ENCODE peak calls at places on chromosomes 7 and 10, in ten cellular contexts. C is upper lobe of right lung, L is spleen, R is esophagus squamous epithelium, N is AG04450, K is brain microvascular endothelial cell, X is nephron progenitor cell, U is endothelial cell, I is AG09309, G is ovary. W is an unnamed sample.

GRCh38 chr7:139861794-139862193 is 32.7 kb downstream of the TBXAS1 start:
- DNase-seq in X (no peak), R (no peak), L (no peak), G (no peak), I (no peak), C (no peak), U (no peak), K (no peak), N (no peak), W (no peak)

GRCh38 chr7:2997014-2997413 is 46.7 kb downstream of the CARD11 start:
- DNase-seq in R (no peak), C (no peak), K (no peak), N (no peak), L (no peak), G (no peak), X (no peak), I (no peak), U (no peak), W (no peak)

GRCh38 chr10:90872648-90873020 is 860 bp downstream of the RPP30 start:
- DNase-seq in K (no peak), L (no peak), I (no peak), G (no peak), N (no peak), X (no peak), R (no peak), U (no peak), C (no peak), W (no peak)

GRCh38 chr10:34753014-34753757 is 61.9 kb downstream of the PARD3 start:
- DNase-seq in C (no peak), L (no peak), U (no peak), R (no peak), N (no peak), K (no peak), X (no peak), I (no peak), G (no peak), W (no peak)

GRCh38 chr7:20328027-20328426 is 2.7 kb upstream of the ITGB8 start:
- DNase-seq in K (no peak), X (no peak), G (no peak), N (no peak), U (no peak), I (no peak), C (no peak), R (no peak), L (no peak), W (no peak)

GRCh38 chr7:120272261-120272895 is 597 bp upstream of the KCND2 start:
- DNase-seq in N (peak), G (peak), U (no peak), R (no peak), X (peak), K (peak), L (no peak), C (no peak), I (no peak), W (peak)

GRCh38 chr10:88791924-88792323 is 10.6 kb upstream of the LIPM start:
- DNase-seq in R (no peak), X (peak), L (no peak), U (peak), I (no peak), C (no peak), N (no peak), K (peak), G (no peak), W (peak)

GRCh38 chr10:9603972-9604371 is 1413.7 kb upstream of the CELF2 start:
- DNase-seq in K (no peak), G (no peak), U (no peak), X (no peak), I (no peak), L (no peak), C (no peak), R (no peak), N (no peak), W (no peak)

GRCh38 chr7:2182461-2182860 is 50.3 kb downstream of the MAD1L1 start:
- DNase-seq in K (no peak), U (no peak), R (no peak), G (no peak), I (no peak), N (no peak), X (no peak), L (no peak), C (no peak), W (no peak)

GRCh38 chr10:93097386-93097785 is 23.7 kb downstream of the CYP26A1 start:
- DNase-seq in K (no peak), U (no peak), L (no peak), N (no peak), X (no peak), I (no peak), C (no peak), G (no peak), R (no peak), W (no peak)

GRCh38 chr10:132518572-132519381 is 18.8 kb upstream of the INPP5A start:
- DNase-seq in L (peak), U (peak), X (peak), R (no peak), I (no peak), C (peak), K (no peak), N (no peak), G (peak), W (no peak)

GRCh38 chr7:82078807-82079206 is 309.0 kb upstream of the HGF start:
- DNase-seq in C (no peak), G (no peak), X (no peak), L (no peak), K (no peak), R (no peak), U (no peak), I (no peak), N (no peak), W (no peak)

GRCh38 chr10:131703527-131703926 is 197.3 kb upstream of the PPP2R2D start:
- DNase-seq in X (no peak), G (no peak), K (no peak), N (no peak), C (peak), L (peak), U (no peak), R (no peak), I (no peak), W (no peak)

GRCh38 chr7:17523813-17524741 is 225.6 kb downstream of the AHR start:
- DNase-seq in G (peak), N (no peak), X (no peak), K (peak), C (peak), L (no peak), I (peak), U (no peak), R (no peak), W (no peak)

GRCh38 chr7:36165059-36165458 is 12.0 kb downstream of the EEPD1 start:
- DNase-seq in R (no peak), L (no peak), C (no peak), K (peak), U (no peak), G (no peak), I (peak), N (peak), X (no peak), W (no peak)

GRCh38 chr7:116120839-116121238 is 89.5 kb upstream of the TES start:
- DNase-seq in L (no peak), I (no peak), U (no peak), G (no peak), K (no peak), R (no peak), C (no peak), X (no peak), N (no peak), W (no peak)

GRCh38 chr7:311131-311680 is 21.2 kb downstream of the FOXL3 start:
- DNase-seq in U (no peak), G (no peak), X (no peak), R (no peak), L (peak), I (no peak), N (no peak), C (no peak), K (no peak), W (no peak)

GRCh38 chr7:143181349-143181748 is 1.9 kb upstream of the TAS2R39 start:
- DNase-seq in G (no peak), L (no peak), C (no peak), K (no peak), I (no peak), N (no peak), X (no peak), U (no peak), R (no peak), W (no peak)

GRCh38 chr10:47283101-47283630 is 16.8 kb upstream of the GDF10 start:
- DNase-seq in X (no peak), R (no peak), C (no peak), L (no peak), N (no peak), G (no peak), I (no peak), K (no peak), U (no peak), W (no peak)

GRCh38 chr10:33211123-33211878 is 123.2 kb downstream of the NRP1 start:
- DNase-seq in X (no peak), U (no peak), C (no peak), I (peak), G (peak), K (peak), N (peak), L (no peak), R (no peak), W (no peak)

GRCh38 chr7:158494643-158495042 is 93.0 kb downstream of the PTPRN2 start:
- DNase-seq in R (no peak), U (no peak), L (no peak), X (no peak), I (no peak), G (no peak), K (no peak), C (no peak), N (no peak), W (no peak)

GRCh38 chr10:2246747-2247146 is 509.4 kb upstream of the ADARB2 start:
- DNase-seq in G (no peak), C (no peak), X (no peak), L (no peak), I (no peak), U (no peak), N (no peak), R (no peak), K (no peak), W (no peak)

GRCh38 chr10:89151857-89152256 is 55.3 kb downstream of the CH25H start:
- DNase-seq in X (no peak), L (no peak), N (peak), R (no peak), C (no peak), I (peak), U (no peak), G (no peak), K (no peak), W (no peak)

GRCh38 chr7:139588632-139589031 is 65.1 kb downstream of the CLEC2L start:
- DNase-seq in X (peak), N (peak), G (peak), I (no peak), C (no peak), K (peak), L (peak), U (no peak), R (no peak), W (no peak)

GRCh38 chr7:86846494-86847190 is 202.9 kb downstream of the GRM3 start:
- DNase-seq in R (no peak), G (no peak), C (no peak), U (no peak), L (no peak), N (no peak), K (no peak), X (no peak), I (no peak), W (no peak)

GRCh38 chr10:78267070-78267469 is 233.4 kb downstream of the RPS24 start:
- DNase-seq in L (no peak), G (no peak), K (no peak), C (no peak), I (no peak), X (no peak), U (no peak), N (no peak), R (no peak), W (no peak)

GRCh38 chr7:93551063-93551895 is 23.2 kb downstream of the CALCR start:
- DNase-seq in K (peak), C (no peak), U (peak), X (no peak), R (no peak), G (no peak), N (peak), I (peak), L (no peak), W (no peak)

GRCh38 chr7:55939514-55940123 is 12.1 kb upstream of the MRPS17 start:
- DNase-seq in N (no peak), R (no peak), X (no peak), L (no peak), K (no peak), U (no peak), G (no peak), C (no peak), I (no peak), W (no peak)

GRCh38 chr10:132844069-132844809 is 58.3 kb upstream of the NKX6-2 start:
- DNase-seq in G (no peak), U (no peak), N (no peak), L (peak), X (no peak), R (no peak), C (peak), I (no peak), K (no peak), W (no peak)

GRCh38 chr7:110084177-110084807 is 1006.6 kb upstream of the LRRN3 start:
- DNase-seq in R (no peak), I (no peak), G (no peak), C (no peak), U (no peak), K (no peak), L (no peak), N (no peak), X (no peak), W (no peak)

GRCh38 chr7:110095372-110096052 is 995.4 kb upstream of the LRRN3 start:
- DNase-seq in R (no peak), K (no peak), C (no peak), I (no peak), G (no peak), U (no peak), N (no peak), X (no peak), L (no peak), W (no peak)

GRCh38 chr7:110090113-110090820 is 1000.7 kb upstream of the LRRN3 start:
- DNase-seq in I (no peak), L (peak), N (no peak), C (no peak), X (no peak), R (no peak), K (peak), G (no peak), U (peak), W (peak)
- TF ChIP-seq CTCF in I (no peak), L (no peak), N (peak), C (peak), X (peak), R (no peak), K (peak), G (no peak), U (no peak), W (no peak)

GRCh38 chr7:4973728-4974198 is 14.8 kb upstream of the MMD2 start:
- DNase-seq in R (peak), I (peak), N (peak), X (peak), G (peak), U (peak), C (peak), K (peak), L (peak), W (peak)
- TF ChIP-seq CTCF in R (peak), I (peak), N (peak), X (peak), G (peak), U (peak), C (peak), K (peak), L (peak), W (peak)

DNA sequence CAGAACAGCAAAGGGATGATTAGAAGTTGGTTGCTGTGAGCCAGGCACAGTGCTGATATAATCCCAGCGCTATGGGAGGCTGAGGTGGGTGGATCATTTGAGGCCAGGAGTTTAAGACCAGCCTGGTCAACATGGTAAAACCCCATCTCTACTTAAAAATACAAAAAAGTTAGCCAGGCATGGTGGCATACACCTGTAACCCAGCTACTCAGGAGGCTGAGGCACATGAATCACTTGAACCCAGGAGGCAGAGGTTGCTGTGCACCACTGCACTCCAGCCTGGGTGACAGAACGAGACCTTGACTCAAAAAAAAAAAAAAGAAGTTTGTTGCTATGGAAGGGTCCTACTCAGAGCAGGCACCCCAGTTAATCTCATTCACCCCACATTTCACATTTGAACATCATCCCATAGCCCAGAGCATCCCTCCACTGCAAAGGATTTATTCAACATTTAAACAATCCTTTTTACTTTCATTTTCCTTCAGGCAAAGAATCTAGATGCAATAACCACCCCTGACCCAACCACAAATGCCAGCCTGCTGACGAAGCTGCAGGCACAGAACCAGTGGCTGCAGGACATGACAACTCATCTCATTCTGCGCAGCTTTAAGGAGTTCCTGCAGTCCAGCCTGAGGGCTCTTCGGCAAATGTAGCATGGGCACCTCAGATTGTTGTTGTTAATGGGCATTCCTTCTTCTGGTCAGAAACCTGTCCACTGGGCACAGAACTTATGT is 4.1 kb downstream of the IL6 start:
- DNase-seq in U (no peak), X (no peak), G (no peak), K (peak), C (no peak), L (no peak), R (no peak), N (no peak), I (peak), W (no peak)
- TF ChIP-seq CTCF in U (no peak), X (no peak), G (no peak), K (no peak), C (no peak), L (no peak), R (no peak), N (no peak), I (no peak), W (no peak)

GRCh38 chr10:6514844-6515780 is 65.0 kb downstream of the PRKCQ start:
- DNase-seq in G (no peak), X (no peak), U (no peak), L (no peak), N (no peak), I (no peak), K (no peak), C (no peak), R (no peak), W (no peak)

GRCh38 chr10:6518791-6519430 is 61.2 kb downstream of the PRKCQ start:
- DNase-seq in I (no peak), R (no peak), U (no peak), X (no peak), G (no peak), L (no peak), N (no peak), K (no peak), C (no peak), W (peak)

GRCh38 chr10:6514180-6514579 is 65.9 kb downstream of the PRKCQ start:
- DNase-seq in U (no peak), G (no peak), L (no peak), R (no peak), X (no peak), N (no peak), I (no peak), C (no peak), K (no peak), W (no peak)

GRCh38 chr10:6516877-6517276 is 63.2 kb downstream of the PRKCQ start:
- DNase-seq in U (no peak), L (no peak), X (no peak), C (no peak), R (no peak), K (no peak), N (no peak), I (no peak), G (no peak), W (no peak)

DNA sequence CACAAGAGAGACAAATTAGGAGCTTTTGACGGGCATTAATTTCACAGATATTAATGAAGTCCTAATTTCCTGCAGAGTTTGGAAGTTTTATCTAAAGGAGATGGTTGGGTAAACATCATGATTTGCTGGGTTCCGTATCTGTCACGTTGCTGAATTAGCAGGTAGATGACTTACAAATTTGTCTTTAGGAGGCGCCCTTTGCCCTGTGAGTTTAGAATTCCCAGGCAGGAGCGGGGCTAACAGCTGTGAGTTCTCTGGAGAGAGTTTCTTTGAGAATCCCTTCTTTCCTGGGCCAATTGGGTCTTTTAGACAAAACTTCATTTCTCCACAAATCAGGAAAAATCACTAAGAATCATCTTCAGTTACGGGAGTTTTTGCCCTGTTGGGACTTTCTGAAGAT is 63.8 kb downstream of the PRKCQ start:
- DNase-seq in K (no peak), L (no peak), I (no peak), G (no peak), N (no peak), R (no peak), X (no peak), C (no peak), U (no peak), W (no peak)
- TF ChIP-seq CTCF in K (no peak), L (no peak), I (no peak), G (no peak), N (no peak), R (no peak), X (no peak), C (no peak), U (no peak), W (no peak)

GRCh38 chr10:127919418-127920191 is 12.7 kb downstream of the PTPRE start:
- DNase-seq in U (no peak), L (no peak), N (no peak), C (no peak), X (no peak), I (peak), K (peak), G (no peak), R (no peak), W (no peak)
- TF ChIP-seq CTCF in U (no peak), L (no peak), N (no peak), C (peak), X (no peak), I (peak), K (peak), G (no peak), R (no peak), W (no peak)

GRCh38 chr7:152336754-152337368 is 98.9 kb downstream of the KMT2C start:
- DNase-seq in N (no peak), C (no peak), K (peak), L (no peak), R (no peak), G (no peak), I (no peak), U (peak), X (peak), W (peak)
- TF ChIP-seq CTCF in N (peak), C (peak), K (peak), L (peak), R (peak), G (no peak), I (peak), U (no peak), X (peak), W (peak)

GRCh38 chr7:42186181-42186580 is 50.8 kb downstream of the GLI3 start:
- DNase-seq in U (peak), N (no peak), G (no peak), K (no peak), X (peak), I (no peak), C (no peak), L (no peak), R (no peak), W (no peak)
- TF ChIP-seq CTCF in U (peak), N (peak), G (no peak), K (peak), X (peak), I (peak), C (peak), L (no peak), R (no peak), W (peak)

GRCh38 chr10:123683459-123683858 is 17.3 kb downstream of the GPR26 start:
- DNase-seq in U (no peak), C (no peak), I (no peak), G (no peak), R (no peak), X (no peak), K (no peak), L (no peak), N (no peak), W (no peak)

GRCh38 chr10:123689880-123690279 is 23.7 kb downstream of the GPR26 start:
- DNase-seq in N (no peak), G (no peak), U (no peak), L (no peak), X (no peak), R (no peak), C (no peak), I (no peak), K (no peak), W (no peak)

GRCh38 chr10:123683865-123684264 is 17.7 kb downstream of the GPR26 start:
- DNase-seq in I (no peak), N (no peak), G (no peak), U (no peak), X (no peak), C (no peak), R (no peak), K (no peak), L (no peak), W (no peak)

GRCh38 chr10:123685260-123685659 is 19.1 kb downstream of the GPR26 start:
- DNase-seq in I (no peak), C (no peak), L (no peak), X (no peak), U (no peak), G (no peak), K (no peak), N (no peak), R (no peak), W (no peak)

GRCh38 chr10:123687758-123688157 is 21.6 kb downstream of the GPR26 start:
- DNase-seq in X (peak), U (no peak), L (no peak), I (no peak), R (no peak), N (no peak), C (no peak), K (no peak), G (no peak), W (no peak)
- TF ChIP-seq CTCF in X (no peak), U (no peak), L (no peak), I (peak), R (no peak), N (no peak), C (no peak), K (no peak), G (no peak), W (no peak)

GRCh38 chr10:70212277-70212676 is 21.0 kb downstream of the PPA1 start:
- DNase-seq in I (no peak), U (no peak), C (no peak), K (no peak), G (no peak), N (no peak), X (no peak), R (no peak), L (no peak), W (no peak)

GRCh38 chr10:70212879-70213278 is 20.4 kb downstream of the PPA1 start:
- DNase-seq in K (no peak), X (no peak), R (no peak), C (no peak), L (no peak), N (no peak), U (no peak), G (no peak), I (no peak), W (no peak)
- TF ChIP-seq CTCF in K (no peak), X (no peak), R (no peak), C (no peak), L (no peak), N (no peak), U (no peak), G (no peak), I (no peak), W (no peak)